ENCODE peak calls at places on chromosomes 12 and 14, in ten cellular contexts. K, L, N, R, J, B, C, P, V and Z are unnamed samples.

GRCh38 chr14:67999693-68000384 is 180.3 kb downstream of the RAD51B start:
- DNase-seq in L (peak; percentile 33), P (no peak), J (no peak), B (no peak), K (no peak), C (no peak), R (no peak), V (peak; percentile 84), N (peak; percentile 48), Z (peak; percentile 88)

GRCh38 chr12:54398995-54399793 is 14.7 kb upstream of the ZNF385A start:
- DNase-seq in L (peak; percentile 75), C (peak; percentile 87), K (peak; percentile 90), V (no peak), N (peak; percentile 73), B (peak; percentile 87), J (peak; percentile 86), R (peak; percentile 75), P (peak; percentile 87), Z (peak; percentile 73)

GRCh38 chr14:34980337-34980900 is 2.4 kb upstream of the SRP54 start:
- DNase-seq in V (no peak), R (no peak), B (no peak), L (no peak), K (no peak), C (no peak), N (no peak), J (no peak), P (no peak), Z (no peak)

GRCh38 chr14:59342516-59343484 is 122.4 kb downstream of the GPR135 start:
- DNase-seq in V (no peak), C (no peak), K (no peak), N (no peak), J (no peak), P (no peak), L (no peak), B (no peak), R (no peak), Z (peak; percentile 10)

GRCh38 chr12:45231515-45232145 is 15.7 kb downstream of the ANO6 start:
- DNase-seq in J (no peak), V (no peak), K (no peak), R (no peak), B (peak; percentile 37), L (no peak), C (no peak), P (no peak), N (peak; percentile 54), Z (peak; percentile 78)

GRCh38 chr14:74219806-74220205 is 19.4 kb upstream of the VSX2 start:
- DNase-seq in C (no peak), B (no peak), L (no peak), K (no peak), V (no peak), N (no peak), J (no peak), R (no peak), P (no peak), Z (no peak)

GRCh38 chr14:25308244-25308643 is 258.3 kb upstream of the STXBP6 start:
- DNase-seq in B (no peak), N (no peak), K (no peak), L (no peak), C (no peak), P (no peak), V (no peak), R (no peak), J (no peak), Z (no peak)

GRCh38 chr14:68979722-68980552 is 835 bp upstream of the ACTN1 start:
- DNase-seq in V (no peak), J (no peak), L (peak; percentile 48), P (peak; percentile 22), N (no peak), B (peak; percentile 56), C (no peak), K (no peak), R (no peak), Z (peak; percentile 66)

GRCh38 chr14:75543258-75543657 is 21.0 kb downstream of the BATF start:
- DNase-seq in B (no peak), R (no peak), P (no peak), V (no peak), J (no peak), L (no peak), N (no peak), C (no peak), K (no peak), Z (no peak)

GRCh38 chr14:89701079-89702043 is 253.2 kb downstream of the EFCAB11 start:
- DNase-seq in J (peak; percentile 75), B (peak; percentile 89), P (peak; percentile 91), K (peak; percentile 85), N (peak; percentile 71), C (peak; percentile 89), L (peak; percentile 94), R (peak; percentile 87), V (peak; percentile 37), Z (peak; percentile 29)

GRCh38 chr12:52486166-52487105 is 6.6 kb downstream of the KRT6A start:
- DNase-seq in L (no peak), V (no peak), N (no peak), P (no peak), K (no peak), C (no peak), R (no peak), B (no peak), J (no peak), Z (no peak)

GRCh38 chr14:33081259-33081658 is 142.6 kb downstream of the NPAS3 start:
- DNase-seq in K (no peak), C (no peak), V (no peak), B (peak; percentile 71), J (no peak), N (no peak), P (no peak), R (no peak), L (no peak), Z (no peak)

GRCh38 chr12:124030510-124030909 is 57.5 kb downstream of the ZNF664 start:
- DNase-seq in B (no peak), V (no peak), R (no peak), L (peak; percentile 36), K (no peak), J (no peak), P (no peak), C (no peak), N (peak; percentile 91), Z (no peak)

GRCh38 chr14:70648374-70648773 is 6.7 kb downstream of the TTC9 start:
- DNase-seq in C (no peak), R (no peak), L (no peak), P (no peak), K (no peak), B (no peak), V (no peak), J (no peak), N (no peak), Z (no peak)

GRCh38 chr12:96907681-96908163 is 665 bp downstream of the NEDD1 start:
- DNase-seq in P (peak; percentile 27), J (no peak), N (peak; percentile 12), K (peak; percentile 13), C (no peak), B (peak; percentile 25), R (no peak), L (peak; percentile 8), V (no peak), Z (no peak)

GRCh38 chr12:6312529-6313325 is 2.2 kb downstream of the PLEKHG6 start:
- DNase-seq in C (no peak), N (no peak), R (no peak), P (no peak), J (peak; percentile 66), K (no peak), V (no peak), L (peak; percentile 41), B (peak; percentile 65), Z (no peak)

GRCh38 chr12:70756791-70757190 is 119.6 kb upstream of the PTPRB start:
- DNase-seq in P (no peak), K (no peak), V (no peak), C (no peak), B (peak; percentile 26), N (no peak), L (no peak), R (no peak), J (no peak), Z (no peak)

GRCh38 chr14:20454359-20454644 is 310 bp downstream of the OSGEP start:
- DNase-seq in L (no peak), P (no peak), B (no peak), K (no peak), V (no peak), N (no peak), R (no peak), J (peak; percentile 73), C (peak; percentile 78), Z (no peak)